ENCODE peak calls at places on chromosomes 11 and 22, in eight cellular contexts. V is stimulated activated CD8-positive, alpha-beta memory T cell treated with anti-CD3 and anti-CD28 coated beads, Interleukin-15, amount 100 ng/mL, for 48 hours; I is LNCaP clone FGC; J is IMR-90; E is AG09309; H is stomach; U is RPMI7951; Y is adipocyte. M is an unnamed sample.

GRCh38 chr22:27850000-27850465 is 48.5 kb upstream of the MN1 start:
- DNase-seq in E (no peak), U (no peak), J (no peak), Y (peak; percentile 53), I (peak; percentile 87), H (peak; percentile 70), V (no peak), M (peak; percentile 73)

GRCh38 chr11:85277693-85278092 is 349.5 kb downstream of the DLG2 start:
- DNase-seq in E (no peak), I (no peak), Y (no peak), U (no peak), J (no peak), H (no peak), V (no peak), M (no peak)

GRCh38 chr11:116413861-116414260 is 358.9 kb downstream of the BUD13 start:
- DNase-seq in H (no peak), V (no peak), U (no peak), Y (no peak), I (no peak), J (no peak), E (no peak), M (no peak)

GRCh38 chr11:33579101-33579500 is 121.5 kb downstream of the C11orf91 start:
- DNase-seq in V (no peak), I (no peak), U (no peak), H (no peak), Y (no peak), J (no peak), E (no peak), M (no peak)

GRCh38 chr11:128713595-128713994 is 19.7 kb downstream of the FLI1 start:
- DNase-seq in Y (peak; percentile 14), J (no peak), E (no peak), I (no peak), V (no peak), U (peak; percentile 81), H (no peak), M (peak; percentile 48)

GRCh38 chr11:64383580-64383979 is 24.6 kb downstream of the RPS6KA4 start:
- DNase-seq in V (no peak), J (no peak), I (no peak), H (no peak), E (no peak), U (no peak), Y (no peak), M (no peak)

GRCh38 chr11:128776434-128777284 is 82.8 kb downstream of the FLI1 start:
- DNase-seq in V (peak; percentile 22), J (peak; percentile 33), H (peak; percentile 49), I (no peak), U (no peak), E (no peak), Y (peak; percentile 68), M (peak; percentile 47)

GRCh38 chr11:117983163-117983475 is 3.1 kb upstream of the IL10RA start:
- DNase-seq in U (no peak), V (no peak), H (no peak), J (no peak), I (no peak), Y (no peak), E (no peak), M (no peak)

GRCh38 chr22:38697055-38697980 is 3.4 kb downstream of the JOSD1 start:
- DNase-seq in V (no peak), I (no peak), J (peak; percentile 58), Y (peak; percentile 37), E (no peak), U (no peak), H (peak; percentile 70), M (peak; percentile 77)

M was measured in fibroblast of lung.